ENCODE peak calls at places on chromosomes 6 and 20, in eight cellular contexts. B is amygdala, I is hippocampal formation, G is A549, D is DMS153, N is B cell, C is nucleus accumbens, Y is coronary artery. X is an unnamed sample.

GRCh38 chr20:16580127-16580526 is 6.9 kb upstream of the KIF16B start:
- DNase-seq in B (no peak), I (no peak), G (peak), D (no peak), N (no peak), C (no peak), Y (no peak), X (no peak)

GRCh38 chr20:15100506-15101160 is 763.2 kb upstream of the FLRT3 start:
- DNase-seq in B (no peak), I (no peak), G (no peak), D (no peak), N (no peak), C (no peak), Y (no peak), X (no peak)

GRCh38 chr6:116405663-116406329 is 35.0 kb downstream of the DSE start:
- DNase-seq in B (no peak), I (no peak), G (no peak), D (no peak), N (no peak), C (no peak), Y (no peak), X (no peak)

GRCh38 chr20:18543932-18544331 is 23.3 kb upstream of the SMIM26 start:
- DNase-seq in B (no peak), I (no peak), G (no peak), D (peak), N (no peak), C (no peak), Y (no peak), X (no peak)

GRCh38 chr6:108106261-108106660 is 31.7 kb upstream of the OSTM1 start:
- DNase-seq in B (no peak), I (no peak), G (no peak), D (no peak), N (no peak), C (no peak), Y (no peak), X (no peak)

GRCh38 chr20:42308980-42309524 is 690.9 kb upstream of the CHD6 start:
- DNase-seq in B (no peak), I (no peak), G (no peak), D (no peak), N (no peak), C (no peak), Y (no peak), X (no peak)

GRCh38 chr20:39291301-39291700 is 329.2 kb downstream of the DHX35 start:
- DNase-seq in B (no peak), I (no peak), G (no peak), D (no peak), N (no peak), C (no peak), Y (no peak), X (no peak)

GRCh38 chr6:25042599-25042936 is 106.8 kb upstream of the RIPOR2 start:
- DNase-seq in B (no peak), I (no peak), G (no peak), D (peak), N (peak), C (no peak), Y (no peak), X (no peak)

GRCh38 chr6:43924222-43924702 is 154.3 kb downstream of the VEGFA start:
- DNase-seq in B (no peak), I (no peak), G (no peak), D (no peak), N (peak), C (no peak), Y (no peak), X (peak)

GRCh38 chr6:116287668-116288282 is 8.0 kb upstream of the TSPYL1 start:
- DNase-seq in B (no peak), I (peak), G (peak), D (peak), N (peak), C (no peak), Y (no peak), X (no peak)

GRCh38 chr6:41404221-41404866 is 68.9 kb downstream of the NCR2 start:
- DNase-seq in B (no peak), I (no peak), G (no peak), D (no peak), N (no peak), C (no peak), Y (no peak), X (no peak)

GRCh38 chr6:109282732-109283131 is 99.5 kb downstream of the CD164 start:
- DNase-seq in B (no peak), I (no peak), G (no peak), D (no peak), N (no peak), C (no peak), Y (no peak), X (no peak)

GRCh38 chr6:62891065-62891647 is 320.1 kb upstream of the FKBP1C start:
- DNase-seq in B (no peak), I (no peak), G (peak), D (peak), N (peak), C (no peak), Y (no peak), X (no peak)

GRCh38 chr6:18221288-18221615 is 43.1 kb downstream of the DEK start:
- DNase-seq in B (no peak), I (no peak), G (no peak), D (no peak), N (no peak), C (no peak), Y (no peak), X (no peak)